ENCODE peak calls at places on chromosomes 11 and 22, in eight cellular contexts. Z is choroid plexus epithelial cell; X is central memory CD4-positive, alpha-beta T cell; C is GM10248; A is KBM-7; K is nucleus accumbens; F is occipital lobe; B is kidney tubule cell. V is an unnamed sample.

GRCh38 chr22:42561856-42562255 is 8.1 kb downstream of the SERHL2 start:
- DNase-seq in Z (no peak), X (no peak), C (peak), A (no peak), K (no peak), F (no peak), B (no peak), V (no peak)

GRCh38 chr22:47437110-47437509 is 674.7 kb downstream of the TBC1D22A start:
- DNase-seq in Z (no peak), X (no peak), C (no peak), A (no peak), K (no peak), F (no peak), B (no peak), V (no peak)

GRCh38 chr22:36344106-36344827 is 43.5 kb downstream of the MYH9 start:
- DNase-seq in Z (no peak), X (no peak), C (no peak), A (no peak), K (peak), F (no peak), B (no peak), V (no peak)

GRCh38 chr11:44475114-44475686 is 90.3 kb upstream of the CD82 start:
- DNase-seq in Z (no peak), X (no peak), C (no peak), A (no peak), K (no peak), F (no peak), B (no peak), V (no peak)

GRCh38 chr11:8099291-8099899 is 18.4 kb downstream of the TUB start:
- DNase-seq in Z (peak), X (peak), C (peak), A (peak), K (peak), F (peak), B (peak), V (peak)

GRCh38 chr11:72787262-72788104 is 6.4 kb downstream of the STARD10 start:
- DNase-seq in Z (no peak), X (no peak), C (peak), A (peak), K (no peak), F (no peak), B (no peak), V (no peak)

GRCh38 chr11:15216678-15217077 is 102.0 kb downstream of the INSC start:
- DNase-seq in Z (peak), X (no peak), C (peak), A (no peak), K (no peak), F (no peak), B (no peak), V (no peak)

GRCh38 chr11:28461338-28461737 is 353.1 kb downstream of the METTL15 start:
- DNase-seq in Z (peak), X (no peak), C (no peak), A (no peak), K (no peak), F (no peak), B (no peak), V (no peak)

GRCh38 chr11:8242480-8243280 is 21.0 kb downstream of the LMO1 start:
- DNase-seq in Z (no peak), X (no peak), C (no peak), A (no peak), K (no peak), F (no peak), B (no peak), V (no peak)

GRCh38 chr11:91664521-91664920 is 560.1 kb upstream of the FAT3 start:
- DNase-seq in Z (no peak), X (no peak), C (no peak), A (no peak), K (no peak), F (no peak), B (peak), V (no peak)

GRCh38 chr11:68690671-68691401 is 6.5 kb downstream of the GAL start:
- DNase-seq in Z (peak), X (peak), C (no peak), A (peak), K (no peak), F (no peak), B (no peak), V (no peak)

V was measured in dorsolateral prefrontal cortex.